ENCODE peak calls at places on chromosome 17, in six cellular contexts. X is heart right ventricle, N is upper lobe of right lung, J is prostate gland, P is GM19239, Z is EL. V is an unnamed sample.

GRCh38 chr17:8047769-8048110 is 8.9 kb downstream of the ALOX15B start:
- DNase-seq in X (no peak), N (peak), J (no peak), P (no peak), Z (no peak), V (no peak)

GRCh38 chr17:60573139-60573975 is 26.6 kb upstream of the PPM1D start:
- DNase-seq in X (no peak), N (no peak), J (no peak), P (no peak), Z (peak), V (no peak)

GRCh38 chr17:14356043-14356637 is 55.3 kb downstream of the HS3ST3B1 start:
- DNase-seq in X (no peak), N (no peak), J (no peak), P (no peak), Z (no peak), V (no peak)

GRCh38 chr17:13601317-13601775 is 383 bp downstream of the HS3ST3A1 start:
- DNase-seq in X (no peak), N (no peak), J (no peak), P (no peak), Z (no peak), V (no peak)

GRCh38 chr17:64780096-64781012 is 118.2 kb upstream of the SMURF2 start:
- DNase-seq in X (peak), N (peak), J (peak), P (peak), Z (peak), V (peak)

GRCh38 chr17:68020451-68020779 is 15.1 kb upstream of the KPNA2 start:
- DNase-seq in X (no peak), N (no peak), J (no peak), P (peak), Z (no peak), V (no peak)

GRCh38 chr17:72699566-72699965 is 392.9 kb downstream of the SLC39A11 start:
- DNase-seq in X (no peak), N (no peak), J (no peak), P (no peak), Z (peak), V (no peak)

GRCh38 chr17:75979705-75980187 is 706 bp downstream of the TEN1 start:
- DNase-seq in X (no peak), N (no peak), J (no peak), P (no peak), Z (no peak), V (no peak)

GRCh38 chr17:50820651-50821050 is 14.7 kb upstream of the WFIKKN2 start:
- DNase-seq in X (no peak), N (no peak), J (no peak), P (no peak), Z (no peak), V (no peak)

GRCh38 chr17:38590988-38591758 is 14.6 kb downstream of the SRCIN1 start:
- DNase-seq in X (no peak), N (peak), J (no peak), P (no peak), Z (no peak), V (no peak)

GRCh38 chr17:78032166-78032565 is 73.7 kb downstream of the TNRC6C start:
- DNase-seq in X (no peak), N (no peak), J (no peak), P (no peak), Z (peak), V (no peak)

GRCh38 chr17:43556292-43556691 is 10.2 kb upstream of the ETV4 start:
- DNase-seq in X (no peak), N (peak), J (no peak), P (no peak), Z (peak), V (peak)

GRCh38 chr17:12911241-12911640 is 106.6 kb downstream of the ELAC2 start:
- DNase-seq in X (no peak), N (no peak), J (no peak), P (no peak), Z (no peak), V (no peak)

GRCh38 chr17:48915459-48916282 is 7.5 kb downstream of the UBE2Z start:
- DNase-seq in X (no peak), N (no peak), J (no peak), P (no peak), Z (peak), V (no peak)

GRCh38 chr17:36703860-36704266 is 102.5 kb downstream of the MRM1 start:
- DNase-seq in X (peak), N (peak), J (peak), P (peak), Z (peak), V (peak)

GRCh38 chr17:77735341-77736206 is 222.9 kb upstream of the TNRC6C start:
- DNase-seq in X (peak), N (peak), J (no peak), P (no peak), Z (no peak), V (no peak)

GRCh38 chr17:83019376-83019775 is 60.0 kb upstream of the METRNL start:
- DNase-seq in X (no peak), N (no peak), J (no peak), P (no peak), Z (no peak), V (no peak)

GRCh38 chr17:76700627-76701470 is 9.9 kb downstream of the MXRA7 start:
- DNase-seq in X (peak), N (no peak), J (peak), P (no peak), Z (peak), V (no peak)

GRCh38 chr17:46862949-46863348 is 11.6 kb downstream of the WNT9B start:
- DNase-seq in X (no peak), N (no peak), J (no peak), P (no peak), Z (no peak), V (no peak)

GRCh38 chr17:40025559-40025958 is 10.3 kb downstream of the CSF3 start:
- DNase-seq in X (no peak), N (no peak), J (no peak), P (no peak), Z (no peak), V (no peak)

GRCh38 chr17:40680998-40681397 is 16.0 kb upstream of the KRT222 start:
- DNase-seq in X (no peak), N (no peak), J (no peak), P (no peak), Z (no peak), V (no peak)

GRCh38 chr17:56636276-56636675 is 42.8 kb downstream of the NOG start:
- DNase-seq in X (no peak), N (no peak), J (no peak), P (no peak), Z (no peak), V (no peak)

GRCh38 chr17:29059281-29059680 is 16.3 kb downstream of the PIPOX start:
- DNase-seq in X (no peak), N (no peak), J (no peak), P (no peak), Z (peak), V (no peak)

GRCh38 chr17:30273373-30273772 is 18.4 kb downstream of the BLMH start:
- DNase-seq in X (no peak), N (no peak), J (no peak), P (no peak), Z (no peak), V (no peak)

GRCh38 chr17:77251622-77252021 is 110.9 kb downstream of the SEC14L1 start:
- DNase-seq in X (no peak), N (no peak), J (no peak), P (no peak), Z (no peak), V (no peak)

GRCh38 chr17:52686140-52686539 is 527.6 kb upstream of the CA10 start:
- DNase-seq in X (no peak), N (no peak), J (no peak), P (no peak), Z (no peak), V (no peak)

GRCh38 chr17:57603541-57603940 is 141.6 kb downstream of the CCDC182 start:
- DNase-seq in X (no peak), N (no peak), J (peak), P (no peak), Z (no peak), V (no peak)

GRCh38 chr17:35627417-35627816 is 40.3 kb downstream of the AP2B1 start:
- DNase-seq in X (no peak), N (no peak), J (no peak), P (no peak), Z (no peak), V (peak)

GRCh38 chr17:9206989-9207317 is 185.6 kb downstream of the NTN1 start:
- DNase-seq in X (no peak), N (no peak), J (peak), P (no peak), Z (no peak), V (no peak)

GRCh38 chr17:75087558-75088453 is at the start of gene SLC16A5:
- DNase-seq in X (peak), N (peak), J (peak), P (peak), Z (peak), V (peak)

GRCh38 chr17:69677130-69677529 is 262.6 kb downstream of the MAP2K6 start:
- DNase-seq in X (no peak), N (no peak), J (no peak), P (no peak), Z (no peak), V (no peak)

GRCh38 chr17:48725294-48726064 is 2.5 kb downstream of the PRAC2 start:
- DNase-seq in X (no peak), N (no peak), J (peak), P (no peak), Z (no peak), V (no peak)

GRCh38 chr17:51050291-51051033 is 70.2 kb downstream of the SPAG9 start:
- DNase-seq in X (no peak), N (no peak), J (no peak), P (peak), Z (no peak), V (no peak)

GRCh38 chr17:17493986-17494466 is 2.2 kb downstream of the RASD1 start:
- DNase-seq in X (no peak), N (no peak), J (no peak), P (no peak), Z (no peak), V (no peak)

GRCh38 chr17:36470499-36470898 is 16.0 kb upstream of the ZNHIT3 start:
- DNase-seq in X (no peak), N (no peak), J (no peak), P (no peak), Z (no peak), V (no peak)

GRCh38 chr17:49333806-49334205 is 28.2 kb downstream of the ZNF652 start:
- DNase-seq in X (no peak), N (no peak), J (no peak), P (no peak), Z (no peak), V (no peak)